ENCODE peak calls at places on chromosomes 7 and 10, in six cellular contexts. L is HL-60, F is brain microvascular endothelial cell, R is stomach, Q is right lobe of liver, E is right atrium auricular region. D is an unnamed sample.

GRCh38 chr7:107874605-107875446 is 16.2 kb upstream of the DLD start:
- DNase-seq in L (peak), F (peak), R (peak), Q (no peak), E (no peak), D (peak)

GRCh38 chr7:30278849-30279505 is 5.4 kb upstream of the ZNRF2 start:
- DNase-seq in L (no peak), F (no peak), R (no peak), Q (no peak), E (no peak), D (no peak)

GRCh38 chr7:44381494-44382220 is 56.3 kb upstream of the CAMK2B start:
- DNase-seq in L (no peak), F (no peak), R (peak), Q (no peak), E (peak), D (no peak)

GRCh38 chr7:155763721-155764431 is 48.4 kb downstream of the SHH start:
- DNase-seq in L (peak), F (peak), R (no peak), Q (no peak), E (no peak), D (no peak)

GRCh38 chr10:85047979-85048378 is 719.6 kb downstream of the CCSER2 start:
- DNase-seq in L (no peak), F (no peak), R (no peak), Q (no peak), E (no peak), D (no peak)

GRCh38 chr10:71801357-71801756 is 28.0 kb upstream of the VSIR start:
- DNase-seq in L (peak), F (no peak), R (no peak), Q (no peak), E (no peak), D (no peak)

GRCh38 chr7:43077732-43078391 is 34.6 kb upstream of the HECW1 start:
- DNase-seq in L (no peak), F (peak), R (no peak), Q (no peak), E (no peak), D (peak)

GRCh38 chr10:46524471-46525176 is 31.8 kb downstream of the GPRIN2 start:
- DNase-seq in L (no peak), F (peak), R (peak), Q (no peak), E (no peak), D (peak)

GRCh38 chr7:149202831-149203231 is 7.5 kb downstream of the ZNF282 start:
- DNase-seq in L (no peak), F (no peak), R (no peak), Q (no peak), E (no peak), D (peak)

GRCh38 chr10:65341323-65341922 is 1584.4 kb upstream of the LRRTM3 start:
- DNase-seq in L (no peak), F (peak), R (no peak), Q (no peak), E (no peak), D (no peak)

GRCh38 chr10:26555719-26556368 is 117.7 kb downstream of the APBB1IP start:
- DNase-seq in L (peak), F (no peak), R (peak), Q (peak), E (peak), D (peak)

GRCh38 chr10:80526742-80527141 is 11.0 kb upstream of the SH2D4B start:
- DNase-seq in L (peak), F (no peak), R (no peak), Q (no peak), E (no peak), D (no peak)

GRCh38 chr10:123170961-123171360 is 16.8 kb downstream of the BUB3 start:
- DNase-seq in L (no peak), F (no peak), R (no peak), Q (no peak), E (no peak), D (no peak)

GRCh38 chr7:15478401-15478800 is 83.4 kb downstream of the AGMO start:
- DNase-seq in L (no peak), F (no peak), R (no peak), Q (no peak), E (no peak), D (no peak)

GRCh38 chr10:21732067-21732772 is 198.2 kb downstream of the MLLT10 start:
- DNase-seq in L (peak), F (peak), R (no peak), Q (peak), E (no peak), D (peak)

GRCh38 chr10:114181971-114182370 is 2.8 kb downstream of the TDRD1 start:
- DNase-seq in L (no peak), F (no peak), R (peak), Q (no peak), E (no peak), D (no peak)

GRCh38 chr10:7890802-7891201 is 72.5 kb downstream of the TAF3 start:
- DNase-seq in L (no peak), F (no peak), R (no peak), Q (no peak), E (no peak), D (no peak)

GRCh38 chr10:101897633-101898032 is 54.0 kb upstream of the KCNIP2 start:
- DNase-seq in L (peak), F (peak), R (peak), Q (peak), E (no peak), D (peak)

GRCh38 chr10:69372126-69372980 is 44.4 kb downstream of the TACR2 start:
- DNase-seq in L (no peak), F (no peak), R (no peak), Q (no peak), E (no peak), D (peak)

GRCh38 chr10:61935085-61935484 is 33.6 kb downstream of the ARID5B start:
- DNase-seq in L (no peak), F (no peak), R (no peak), Q (no peak), E (no peak), D (no peak)

GRCh38 chr10:130717088-130717487 is 580.9 kb downstream of the GLRX3 start:
- DNase-seq in L (no peak), F (no peak), R (no peak), Q (no peak), E (no peak), D (no peak)

GRCh38 chr10:50627896-50628295 is 4.1 kb upstream of the SGMS1 start:
- DNase-seq in L (no peak), F (no peak), R (no peak), Q (no peak), E (no peak), D (no peak)

GRCh38 chr7:79506481-79506880 is 53.0 kb upstream of the MAGI2 start:
- DNase-seq in L (no peak), F (peak), R (no peak), Q (no peak), E (no peak), D (peak)

DNA sequence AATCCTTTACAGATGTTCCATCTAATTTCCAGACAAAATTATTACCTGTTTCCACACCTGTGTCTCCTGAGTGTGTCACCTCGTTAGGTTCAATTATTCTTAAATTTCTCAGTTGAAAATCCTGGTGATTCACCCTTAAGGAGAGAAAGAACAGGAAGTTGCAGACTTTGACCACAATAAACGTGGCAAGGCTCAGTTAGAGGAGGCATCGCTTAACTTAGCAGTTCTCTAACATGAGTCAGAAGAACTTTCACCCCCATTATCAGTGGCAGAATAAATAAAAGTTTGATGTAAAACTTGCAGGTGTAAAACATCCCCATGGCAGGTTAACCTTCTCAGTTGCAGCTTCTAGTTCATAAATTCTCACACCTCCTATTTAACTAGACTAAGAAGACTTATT is 8.3 kb downstream of the XPNPEP1 start:
- DNase-seq in L (peak), F (peak), R (no peak), Q (no peak), E (no peak), D (peak)
- H3K4me3 ChIP-seq in L (no peak), F (no peak), R (no peak), Q (no peak), E (no peak), D (no peak)

GRCh38 chr7:132044247-132044646 is 487.8 kb upstream of the PODXL start:
- DNase-seq in L (no peak), F (no peak), R (no peak), Q (no peak), E (no peak), D (no peak)

GRCh38 chr7:132045002-132045401 is 488.6 kb upstream of the PODXL start:
- DNase-seq in L (no peak), F (no peak), R (no peak), Q (no peak), E (no peak), D (no peak)

GRCh38 chr7:132045481-132045980 is 489.1 kb upstream of the PODXL start:
- DNase-seq in L (no peak), F (no peak), R (no peak), Q (no peak), E (no peak), D (no peak)

GRCh38 chr7:132053871-132054270 is 497.4 kb upstream of the PODXL start:
- DNase-seq in L (no peak), F (no peak), R (no peak), Q (no peak), E (no peak), D (no peak)

DNA sequence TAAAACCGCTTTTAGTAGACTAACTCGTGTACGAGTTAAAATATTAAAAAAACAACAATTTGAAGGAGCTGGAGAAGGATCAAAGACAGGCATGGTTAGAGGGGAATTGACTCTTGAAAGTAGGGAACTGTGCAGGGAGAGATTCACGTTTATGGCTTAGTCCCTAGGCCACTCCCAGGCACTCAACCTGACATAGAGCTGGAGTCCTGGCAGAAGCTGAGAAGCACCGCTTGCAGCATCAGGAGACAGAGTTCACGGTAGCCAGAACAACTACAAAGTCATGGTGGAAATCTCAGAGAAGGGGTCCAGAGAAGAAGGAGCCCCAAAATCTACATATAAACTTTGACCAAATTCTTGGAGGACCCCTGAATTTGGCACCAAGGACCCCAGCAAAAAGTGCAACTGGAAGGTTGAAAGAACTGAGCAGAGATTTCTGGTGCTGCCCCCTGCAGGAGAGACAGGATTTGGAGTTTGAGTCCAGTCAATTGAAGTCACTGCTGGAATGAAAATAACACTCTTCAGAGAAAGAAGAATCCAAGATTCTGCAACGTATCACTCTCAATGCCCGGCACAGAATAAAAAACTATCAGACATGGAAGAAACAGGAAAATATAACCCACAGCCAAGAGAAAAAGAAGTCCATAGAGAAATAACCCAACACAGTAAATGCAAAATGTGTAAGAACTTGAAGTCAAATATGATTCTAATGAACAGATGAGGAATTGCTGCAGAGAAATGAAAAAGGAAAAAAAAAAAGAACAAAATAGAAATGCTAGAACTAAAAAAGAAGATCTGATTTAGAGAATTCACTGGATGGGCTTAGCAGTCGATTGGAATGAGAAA is 493.3 kb upstream of the PODXL start:
- DNase-seq in L (peak), F (peak), R (peak), Q (no peak), E (no peak), D (peak)
- TF ChIP-seq CTCF in L (peak), F (peak), R (peak), Q (peak), E (peak), D (peak)

GRCh38 chr7:133114519-133114918 is 32.6 kb upstream of the CHCHD3 start:
- DNase-seq in L (no peak), F (no peak), R (no peak), Q (no peak), E (no peak), D (no peak)

GRCh38 chr7:133117432-133117831 is 35.5 kb upstream of the CHCHD3 start:
- DNase-seq in L (no peak), F (no peak), R (no peak), Q (no peak), E (no peak), D (no peak)

GRCh38 chr7:133115596-133115995 is 33.7 kb upstream of the CHCHD3 start:
- DNase-seq in L (no peak), F (no peak), R (no peak), Q (no peak), E (no peak), D (no peak)

GRCh38 chr7:133121175-133121844 is 39.4 kb upstream of the CHCHD3 start:
- DNase-seq in L (no peak), F (no peak), R (no peak), Q (no peak), E (no peak), D (no peak)

DNA sequence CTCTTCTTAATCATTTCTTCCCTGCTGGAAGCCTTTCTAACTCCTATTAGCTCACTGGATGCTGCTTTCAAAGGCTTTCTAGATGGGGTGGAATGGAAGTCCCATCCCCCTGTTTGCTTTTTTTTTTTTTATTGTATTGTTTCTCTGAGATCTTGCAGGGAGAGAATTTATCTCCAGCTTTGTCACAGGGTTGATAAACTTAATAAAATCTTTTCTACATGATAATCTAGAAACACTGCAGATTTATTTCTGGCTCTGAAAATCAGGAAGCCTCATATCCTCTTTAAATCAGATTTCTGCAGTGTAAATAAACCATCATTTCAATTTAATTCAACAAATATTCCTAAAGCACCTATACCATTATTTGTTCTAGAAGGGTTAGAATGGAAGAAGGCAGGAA is 37.2 kb upstream of the CHCHD3 start:
- DNase-seq in L (no peak), F (no peak), R (no peak), Q (no peak), E (no peak), D (no peak)
- H3K4me3 ChIP-seq in L (no peak), F (no peak), R (no peak), Q (no peak), E (no peak), D (no peak)

GRCh38 chr7:2651847-2652735 is 20.3 kb downstream of the TTYH3 start:
- DNase-seq in L (no peak), F (no peak), R (no peak), Q (no peak), E (no peak), D (no peak)

GRCh38 chr7:2652736-2653060 is 20.9 kb downstream of the TTYH3 start:
- DNase-seq in L (no peak), F (no peak), R (no peak), Q (no peak), E (no peak), D (no peak)

GRCh38 chr7:2649991-2650390 is 18.2 kb downstream of the TTYH3 start:
- DNase-seq in L (no peak), F (no peak), R (no peak), Q (no peak), E (no peak), D (no peak)

GRCh38 chr7:2650451-2650850 is 18.7 kb downstream of the TTYH3 start:
- DNase-seq in L (no peak), F (no peak), R (no peak), Q (no peak), E (no peak), D (no peak)

DNA sequence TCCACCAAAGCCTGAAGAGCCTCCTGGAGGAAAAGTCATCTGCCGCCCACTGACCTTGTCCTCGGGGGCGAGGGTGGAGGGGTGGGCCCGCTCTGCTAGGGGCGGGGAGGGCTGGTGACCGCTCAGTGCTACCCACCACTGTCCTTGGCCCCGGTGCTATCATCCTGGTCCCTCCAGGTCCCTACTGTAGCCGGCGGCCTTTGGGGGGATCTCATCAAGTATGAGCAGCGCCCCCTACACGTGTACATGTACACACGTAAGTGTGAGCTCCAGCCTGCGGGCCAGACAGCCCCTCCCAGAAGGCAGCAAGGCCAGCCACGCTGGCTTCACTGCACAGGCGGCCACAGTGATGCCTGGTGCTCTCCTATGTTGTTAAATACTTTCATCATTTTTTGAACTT is 19.6 kb downstream of the TTYH3 start:
- DNase-seq in L (peak), F (no peak), R (no peak), Q (no peak), E (no peak), D (no peak)
- TF ChIP-seq CTCF in L (peak), F (peak), R (no peak), Q (no peak), E (no peak), D (no peak)

GRCh38 chr10:11823989-11824346 is 812 bp downstream of the PROSER2 start:
- DNase-seq in L (no peak), F (no peak), R (no peak), Q (no peak), E (no peak), D (peak)
- H3K4me3 ChIP-seq in L (peak), F (peak), R (peak), Q (peak), E (peak), D (peak)

GRCh38 chr7:45580053-45580872 is 6.1 kb downstream of the ADCY1 start:
- DNase-seq in L (no peak), F (no peak), R (peak), Q (no peak), E (no peak), D (no peak)
- TF ChIP-seq CTCF in L (no peak), F (peak), R (no peak), Q (no peak), E (no peak), D (peak)

GRCh38 chr7:134293029-134293740 is 23.5 kb downstream of the SLC35B4 start:
- DNase-seq in L (no peak), F (no peak), R (no peak), Q (no peak), E (no peak), D (no peak)
- H3K4me3 ChIP-seq in L (no peak), F (no peak), R (no peak), Q (no peak), E (no peak), D (no peak)

GRCh38 chr10:118775478-118775877 is 20.7 kb upstream of the CACUL1 start:
- DNase-seq in L (no peak), F (no peak), R (no peak), Q (no peak), E (no peak), D (no peak)
- TF ChIP-seq CTCF in L (no peak), F (no peak), R (no peak), Q (peak), E (no peak), D (peak)

GRCh38 chr10:110840923-110841428 is 30.8 kb upstream of the PDCD4 start:
- DNase-seq in L (no peak), F (no peak), R (peak), Q (no peak), E (no peak), D (no peak)
- H3K4me3 ChIP-seq in L (no peak), F (no peak), R (no peak), Q (no peak), E (no peak), D (no peak)